ENCODE peak calls at places on chromosomes 6 and 20, in eight cellular contexts. R is stimulated activated CD8-positive, alpha-beta memory T cell treated with anti-CD3 and anti-CD28 coated beads, Interleukin-2, amount 100 ng/mL, for 48 hours; G is H9; X is M059J; Z is left colon; O is ovary; W is glutamatergic neuron; S is caudate nucleus. B is an unnamed sample.
A peak's percentile ranks its signal among the peaks of the same experiment; 100 is the strongest.

GRCh38 chr6:159969921-159970320 is 1.0 kb downstream of the IGF2R start:
- DNase-seq in R (no peak), G (no peak), X (peak; percentile 85), Z (peak; percentile 77), O (peak; percentile 52), W (peak; percentile 28), S (no peak), B (peak; percentile 60)

GRCh38 chr6:169253745-169254238 is at the start of gene THBS2:
- DNase-seq in R (no peak), G (no peak), X (peak; percentile 90), Z (no peak), O (peak; percentile 80), W (peak; percentile 62), S (no peak), B (no peak)

GRCh38 chr20:17795449-17796095 is 95.8 kb downstream of the BANF2 start:
- DNase-seq in R (no peak), G (no peak), X (no peak), Z (no peak), O (no peak), W (no peak), S (no peak), B (no peak)

GRCh38 chr6:108222504-108222903 is 38.3 kb downstream of the SNX3 start:
- DNase-seq in R (no peak), G (no peak), X (no peak), Z (no peak), O (no peak), W (no peak), S (no peak), B (no peak)

GRCh38 chr6:31620586-31621319 is at the start of gene PRRC2A:
- DNase-seq in R (peak; percentile 94), G (peak; percentile 85), X (no peak), Z (peak; percentile 77), O (peak; percentile 96), W (peak; percentile 96), S (no peak), B (peak; percentile 81)

GRCh38 chr6:111985202-111985731 is 68.6 kb upstream of the CCN6 start:
- DNase-seq in R (no peak), G (peak; percentile 76), X (peak; percentile 95), Z (no peak), O (no peak), W (no peak), S (no peak), B (peak; percentile 14)

GRCh38 chr6:11429577-11429976 is 108.0 kb upstream of the TMEM170B start:
- DNase-seq in R (no peak), G (no peak), X (peak; percentile 94), Z (no peak), O (no peak), W (no peak), S (no peak), B (no peak)

GRCh38 chr20:32485126-32485769 is 99.9 kb downstream of the NOL4L start:
- DNase-seq in R (peak; percentile 70), G (peak; percentile 68), X (peak; percentile 86), Z (peak; percentile 76), O (peak; percentile 75), W (peak; percentile 91), S (no peak), B (peak; percentile 55)

GRCh38 chr6:28544211-28544610 is 18.5 kb downstream of the GPX5 start:
- DNase-seq in R (no peak), G (peak; percentile 46), X (no peak), Z (no peak), O (no peak), W (no peak), S (no peak), B (no peak)

GRCh38 chr6:13814176-13814937 is at the start of gene MCUR1:
- DNase-seq in R (peak; percentile 79), G (peak; percentile 86), X (peak; percentile 90), Z (peak; percentile 90), O (peak; percentile 81), W (peak; percentile 83), S (peak; percentile 57), B (peak; percentile 92)

GRCh38 chr6:2695464-2696095 is 55.1 kb downstream of the MYLK4 start:
- DNase-seq in R (no peak), G (no peak), X (peak; percentile 51), Z (no peak), O (no peak), W (no peak), S (no peak), B (no peak)

GRCh38 chr6:12261502-12261901 is 28.7 kb upstream of the EDN1 start:
- DNase-seq in R (no peak), G (no peak), X (no peak), Z (peak; percentile 50), O (no peak), W (no peak), S (no peak), B (no peak)

GRCh38 chr6:75759207-75759606 is 10.2 kb downstream of the MYO6 start:
- DNase-seq in R (no peak), G (no peak), X (peak; percentile 24), Z (no peak), O (no peak), W (no peak), S (no peak), B (no peak)

GRCh38 chr6:49551126-49551865 is 828 bp downstream of the C6orf141 start:
- DNase-seq in R (no peak), G (peak; percentile 54), X (peak; percentile 57), Z (peak; percentile 26), O (no peak), W (peak; percentile 35), S (no peak), B (peak; percentile 23)

GRCh38 chr6:127879685-127880084 is 21.2 kb downstream of the THEMIS start:
- DNase-seq in R (peak; percentile 31), G (peak; percentile 91), X (peak; percentile 55), Z (no peak), O (no peak), W (peak; percentile 51), S (no peak), B (peak; percentile 5)

GRCh38 chr20:51034461-51034860 is 11.6 kb upstream of the KCNG1 start:
- DNase-seq in R (no peak), G (no peak), X (no peak), Z (no peak), O (no peak), W (no peak), S (no peak), B (no peak)

GRCh38 chr6:73216859-73217258 is 8.4 kb downstream of the KHDC1L start:
- DNase-seq in R (no peak), G (no peak), X (no peak), Z (no peak), O (no peak), W (no peak), S (no peak), B (no peak)

GRCh38 chr6:16761469-16762264 is 407 bp upstream of the ATXN1 start:
- DNase-seq in R (peak; percentile 70), G (peak; percentile 91), X (peak; percentile 95), Z (peak; percentile 91), O (peak; percentile 88), W (peak; percentile 83), S (no peak), B (peak; percentile 68)

GRCh38 chr20:43839793-43840199 is 74.9 kb upstream of the TOX2 start:
- DNase-seq in R (no peak), G (no peak), X (no peak), Z (no peak), O (no peak), W (no peak), S (no peak), B (no peak)

GRCh38 chr6:109139109-109139508 is 43.8 kb downstream of the CEP57L1 start:
- DNase-seq in R (no peak), G (no peak), X (peak; percentile 72), Z (no peak), O (no peak), W (no peak), S (no peak), B (peak; percentile 3)

GRCh38 chr6:41498968-41499599 is 47.1 kb upstream of the FOXP4 start:
- DNase-seq in R (no peak), G (no peak), X (no peak), Z (no peak), O (no peak), W (no peak), S (no peak), B (no peak)

GRCh38 chr6:19417713-19418112 is 419.5 kb upstream of the ID4 start:
- DNase-seq in R (no peak), G (no peak), X (peak; percentile 92), Z (no peak), O (no peak), W (no peak), S (no peak), B (peak; percentile 5)

GRCh38 chr6:4371207-4371921 is 236.0 kb upstream of the ECI2 start:
- DNase-seq in R (no peak), G (no peak), X (peak; percentile 98), Z (no peak), O (no peak), W (no peak), S (no peak), B (peak; percentile 29)

GRCh38 chr6:5481024-5481423 is 219.7 kb downstream of the FARS2 start:
- DNase-seq in R (no peak), G (no peak), X (no peak), Z (no peak), O (no peak), W (peak; percentile 35), S (no peak), B (no peak)

GRCh38 chr20:46312075-46312944 is 4.0 kb upstream of the CDH22 start:
- DNase-seq in R (no peak), G (peak; percentile 84), X (no peak), Z (no peak), O (no peak), W (peak; percentile 47), S (no peak), B (no peak)

GRCh38 chr20:47099749-47100515 is 205.3 kb downstream of the EYA2 start:
- DNase-seq in R (no peak), G (no peak), X (no peak), Z (no peak), O (no peak), W (no peak), S (no peak), B (no peak)

GRCh38 chr6:29399525-29399924 is 4.1 kb downstream of the OR12D2 start:
- DNase-seq in R (no peak), G (no peak), X (no peak), Z (no peak), O (no peak), W (no peak), S (no peak), B (no peak)

GRCh38 chr6:166579234-166579575 is 7.3 kb downstream of the RAMACL start:
- DNase-seq in R (no peak), G (peak; percentile 9), X (no peak), Z (no peak), O (no peak), W (no peak), S (no peak), B (no peak)

GRCh38 chr6:66558189-66558588 is 851.2 kb upstream of the EYS start:
- DNase-seq in R (no peak), G (peak; percentile 30), X (peak; percentile 50), Z (no peak), O (no peak), W (no peak), S (no peak), B (peak; percentile 1)

GRCh38 chr6:149032599-149033405 is 284.7 kb upstream of the TAB2 start:
- DNase-seq in R (no peak), G (no peak), X (peak; percentile 99), Z (no peak), O (peak; percentile 56), W (no peak), S (no peak), B (no peak)

GRCh38 chr20:48034754-48035153 is 249.5 kb upstream of the SULF2 start:
- DNase-seq in R (no peak), G (no peak), X (peak; percentile 33), Z (no peak), O (no peak), W (no peak), S (no peak), B (no peak)